ENCODE peak calls at places on chromosomes 6 and 20, in five cellular contexts. A is psoas muscle, G is K562, Q is body of pancreas, H is ovary. Z is an unnamed sample.

GRCh38 chr6:106586815-106587214 is 42.5 kb downstream of the RTN4IP1 start:
- DNase-seq in Q (no peak), H (no peak), G (no peak), A (no peak), Z (no peak)

GRCh38 chr6:163078712-163079111 is 335.8 kb upstream of the QKI start:
- DNase-seq in G (no peak), A (no peak), H (no peak), Q (no peak), Z (no peak)

GRCh38 chr20:48845721-48846306 is 18.0 kb upstream of the PREX1 start:
- DNase-seq in A (no peak), H (no peak), Q (no peak), G (no peak), Z (no peak)

GRCh38 chr6:14743465-14744211 is 502.2 kb upstream of the JARID2 start:
- DNase-seq in H (peak; percentile 33), G (peak; percentile 83), Q (peak; percentile 61), A (peak; percentile 68), Z (peak; percentile 93)

GRCh38 chr6:133681880-133682279 is 207.0 kb upstream of the TCF21 start:
- DNase-seq in G (no peak), A (no peak), H (no peak), Q (no peak), Z (no peak)

GRCh38 chr20:15099130-15099529 is 761.7 kb upstream of the FLRT3 start:
- DNase-seq in A (no peak), G (no peak), H (no peak), Q (no peak), Z (no peak)

GRCh38 chr6:6105472-6106036 is 98.8 kb upstream of the NRN1 start:
- DNase-seq in G (no peak), A (no peak), H (no peak), Q (no peak), Z (no peak)

GRCh38 chr6:159941286-159942113 is 27.4 kb upstream of the IGF2R start:
- DNase-seq in G (peak; percentile 25), Q (no peak), H (no peak), A (no peak), Z (no peak)

GRCh38 chr20:52312131-52312729 is 120.7 kb upstream of the ZFP64 start:
- DNase-seq in G (peak; percentile 35), Q (peak; percentile 52), A (no peak), H (peak; percentile 22), Z (peak; percentile 32)

GRCh38 chr6:106466211-106466610 is 105.7 kb downstream of the CRYBG1 start:
- DNase-seq in Q (no peak), G (no peak), A (no peak), H (no peak), Z (no peak)

GRCh38 chr6:157261606-157262005 is 61.7 kb downstream of the TMEM242 start:
- DNase-seq in Q (no peak), H (no peak), A (no peak), G (no peak), Z (no peak)

GRCh38 chr6:26089272-26089671 is 2.0 kb downstream of the HFE start:
- DNase-seq in A (no peak), G (no peak), H (no peak), Q (no peak), Z (no peak)

GRCh38 chr6:68343901-68344300 is 291.2 kb upstream of the ADGRB3 start:
- DNase-seq in G (peak; percentile 53), Q (peak; percentile 28), A (no peak), H (no peak), Z (no peak)

GRCh38 chr6:89434954-89435353 is 2.0 kb downstream of the ANKRD6 start:
- DNase-seq in A (no peak), Q (no peak), H (no peak), G (no peak), Z (no peak)

GRCh38 chr6:16711551-16712249 is 49.6 kb downstream of the ATXN1 start:
- DNase-seq in G (no peak), A (no peak), H (no peak), Q (no peak), Z (no peak)

GRCh38 chr20:1721687-1722512 is 64.3 kb upstream of the SIRPG start:
- DNase-seq in Q (no peak), G (no peak), A (no peak), H (no peak), Z (no peak)

GRCh38 chr6:169453221-169453620 is 199.6 kb upstream of the THBS2 start:
- DNase-seq in Q (no peak), H (no peak), A (no peak), G (no peak), Z (no peak)

GRCh38 chr6:167645383-167645782 is 181.3 kb upstream of the AFDN start:
- DNase-seq in A (no peak), G (no peak), H (no peak), Q (no peak), Z (no peak)

GRCh38 chr6:141260627-141261015 is 872.1 kb upstream of the GJE1 start:
- DNase-seq in Q (no peak), A (no peak), H (no peak), G (no peak), Z (no peak)

GRCh38 chr20:44460795-44461141 is 14.9 kb upstream of the TTPAL start:
- DNase-seq in Q (peak; percentile 22), H (no peak), A (no peak), G (peak; percentile 34), Z (no peak)

GRCh38 chr20:50285376-50286173 is 94.9 kb downstream of the CEBPB start:
- DNase-seq in G (no peak), Q (no peak), A (peak; percentile 49), H (peak; percentile 78), Z (peak; percentile 68)

GRCh38 chr6:158009935-158010585 is 28.4 kb downstream of the SYNJ2 start:
- DNase-seq in H (no peak), G (no peak), Q (no peak), A (no peak), Z (no peak)

GRCh38 chr6:136922680-136922996 is 537 bp downstream of the SLC35D3 start:
- DNase-seq in Q (peak; percentile 7), H (no peak), G (no peak), A (no peak), Z (no peak)

GRCh38 chr6:129099696-129100095 is 216.8 kb downstream of the LAMA2 start:
- DNase-seq in Q (no peak), G (no peak), A (no peak), H (no peak), Z (no peak)

GRCh38 chr6:73898599-73898998 is 202.6 kb downstream of the CD109 start:
- DNase-seq in H (no peak), G (no peak), Q (no peak), A (no peak), Z (no peak)

GRCh38 chr20:8305449-8305978 is 173.4 kb downstream of the PLCB1 start:
- DNase-seq in H (no peak), A (peak; percentile 19), G (peak; percentile 34), Q (peak; percentile 71), Z (peak; percentile 18)

GRCh38 chr6:39295538-39295937 is 18.7 kb downstream of the KCNK17 start:
- DNase-seq in Q (no peak), G (peak; percentile 68), A (peak; percentile 54), H (no peak), Z (no peak)

GRCh38 chr6:30556964-30557682 is at the start of gene PRR3:
- DNase-seq in H (peak; percentile 86), Q (peak; percentile 81), G (peak; percentile 82), A (peak; percentile 88), Z (peak; percentile 85)

GRCh38 chr6:158060447-158061360 is 79.0 kb downstream of the SYNJ2 start:
- DNase-seq in Q (peak; percentile 90), A (peak; percentile 92), G (no peak), H (peak; percentile 66), Z (peak; percentile 99)

GRCh38 chr20:35597186-35597585 is 18.4 kb upstream of the SPAG4 start:
- DNase-seq in A (no peak), Q (no peak), H (no peak), G (no peak), Z (no peak)
- TF ChIP-seq CTCF in A (no peak), Q (no peak), H (no peak), G (no peak), Z (no peak)

DNA sequence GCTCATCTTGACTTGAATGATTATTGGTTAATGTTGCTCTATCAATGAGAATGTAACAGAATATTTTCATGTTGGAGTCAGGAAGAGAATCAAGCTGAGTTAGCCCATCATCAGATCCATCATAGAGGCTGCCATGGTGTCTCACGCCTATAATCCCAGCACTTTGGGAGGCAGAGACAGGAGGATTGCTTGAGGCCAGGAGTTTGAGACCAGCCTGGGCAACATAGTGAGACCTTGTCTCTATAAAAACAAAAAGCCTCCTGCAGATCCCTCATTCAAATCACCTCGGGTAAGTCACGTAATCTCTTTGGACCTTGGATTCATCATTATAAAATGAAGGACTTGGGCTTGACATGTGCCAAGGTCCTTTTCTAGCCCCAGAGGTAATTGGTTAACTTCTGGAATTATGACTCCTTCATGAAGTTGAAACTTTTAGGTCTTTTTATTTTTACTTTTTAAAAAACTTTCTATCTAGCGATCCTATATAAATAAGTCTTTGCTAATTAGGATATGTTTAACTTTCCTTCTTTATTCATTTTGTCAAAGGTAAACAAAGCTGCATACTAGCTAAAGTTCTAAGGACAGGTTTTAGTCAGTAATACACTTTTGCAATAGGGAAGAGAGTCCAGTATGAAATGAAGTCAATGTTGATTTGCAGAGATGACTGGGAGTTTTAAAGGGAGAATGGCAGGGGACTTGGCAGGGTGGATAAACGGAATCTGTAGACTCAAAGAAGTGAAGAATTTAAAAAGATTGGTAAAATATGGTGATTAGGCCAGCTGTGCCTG is 111.0 kb downstream of the ZFAND3 start:
- DNase-seq in H (no peak), Q (no peak), G (no peak), A (no peak), Z (no peak)
- H3K27ac ChIP-seq in H (no peak overlapping the region), Q (no peak overlapping the region), G (no peak overlapping the region), A (no peak overlapping the region), Z (no peak overlapping the region)

DNA sequence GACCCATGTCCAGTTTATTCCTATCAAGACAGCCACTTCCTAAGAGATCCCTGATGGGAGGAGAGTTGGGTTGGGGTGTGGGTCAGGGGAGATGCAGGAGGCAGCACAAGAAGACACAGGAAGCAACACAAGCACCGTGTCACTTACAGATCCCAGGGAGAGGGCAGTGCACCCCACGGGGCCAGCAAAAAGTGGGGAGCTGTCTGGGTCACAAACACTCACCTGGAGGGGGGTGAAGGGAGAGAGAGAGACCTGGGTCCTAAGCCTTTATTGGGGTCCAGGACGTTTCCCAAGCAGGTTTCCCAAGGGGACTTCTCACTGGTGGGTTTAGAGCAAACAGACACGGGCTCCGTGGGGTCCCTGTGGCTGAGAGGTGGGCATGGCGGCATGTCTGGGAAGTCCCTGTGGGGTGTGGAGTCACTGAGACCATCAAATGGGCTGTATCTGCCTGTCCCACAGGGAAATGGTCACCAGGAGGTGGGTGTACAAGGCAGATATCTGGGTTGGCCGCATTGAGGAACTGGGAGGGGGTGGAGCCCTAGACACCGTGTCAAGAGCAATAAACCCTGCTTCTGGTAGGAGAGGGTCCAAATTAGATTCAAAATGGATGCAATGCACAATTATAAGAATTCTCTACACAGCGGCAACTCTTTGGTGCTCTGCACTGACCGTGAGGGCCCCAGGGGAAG is 1.6 kb upstream of the CD93 start:
- DNase-seq in G (peak; percentile 17), H (no peak), A (no peak), Q (no peak), Z (no peak)
- TF ChIP-seq CTCF in G (no peak), H (no peak), A (no peak), Q (no peak), Z (no peak)

GRCh38 chr6:119296036-119297035 is 53.2 kb downstream of the MAN1A1 start:
- DNase-seq in Q (no peak), H (no peak), G (no peak), A (no peak), Z (no peak)

GRCh38 chr6:119294984-119295383 is 54.6 kb downstream of the MAN1A1 start:
- DNase-seq in G (no peak), Q (no peak), H (no peak), A (no peak), Z (no peak)

GRCh38 chr6:119299694-119300093 is 49.9 kb downstream of the MAN1A1 start:
- DNase-seq in A (no peak), H (no peak), Q (no peak), G (no peak), Z (no peak)

GRCh38 chr6:119301429-119301828 is 48.1 kb downstream of the MAN1A1 start:
- DNase-seq in H (no peak), G (no peak), Q (no peak), A (no peak), Z (no peak)

GRCh38 chr6:119297049-119297448 is 52.5 kb downstream of the MAN1A1 start:
- DNase-seq in A (no peak), H (no peak), Q (no peak), G (no peak), Z (no peak)
- H3K27ac ChIP-seq in A (no peak overlapping the region), H (no peak overlapping the region), Q (no peak overlapping the region), G (no peak overlapping the region), Z (no peak overlapping the region)

Z was measured in adrenal gland.